ENCODE peak calls at places on chromosomes 1 and 21, in six cellular contexts. Z, M, U, W, B and Q are unnamed samples.
A peak's percentile ranks its signal among the peaks of the same experiment; 100 is the strongest.

GRCh38 chr1:147723691-147724323 is 36.6 kb downstream of the GJA5 start:
- DNase-seq in Z (peak; percentile 79), M (no peak), U (no peak), W (no peak), B (peak; percentile 41), Q (no peak)

GRCh38 chr1:246001142-246001812 is 505.8 kb downstream of the SMYD3 start:
- DNase-seq in Z (no peak), M (no peak), U (no peak), W (no peak), B (no peak), Q (peak; percentile 57)

GRCh38 chr21:28554660-28555475 is 437.8 kb downstream of the LTN1 start:
- DNase-seq in Z (peak; percentile 72), M (no peak), U (no peak), W (no peak), B (no peak), Q (no peak)

GRCh38 chr1:202130275-202130646 is 7.5 kb downstream of the GPR37L1 start:
- DNase-seq in Z (no peak), M (no peak), U (no peak), W (peak; percentile 96), B (peak; percentile 33), Q (no peak)

GRCh38 chr1:76390451-76390850 is 315.9 kb downstream of the ST6GALNAC3 start:
- DNase-seq in Z (no peak), M (no peak), U (peak; percentile 14), W (peak; percentile 11), B (no peak), Q (no peak)

GRCh38 chr1:89698020-89698560 is 65.2 kb downstream of the LRRC8C start:
- DNase-seq in Z (no peak), M (no peak), U (no peak), W (no peak), B (no peak), Q (no peak)

GRCh38 chr1:244865028-244865371 is 657 bp upstream of the HNRNPU start:
- DNase-seq in Z (peak; percentile 59), M (peak; percentile 33), U (peak; percentile 46), W (no peak), B (peak; percentile 20), Q (no peak)

GRCh38 chr1:93708734-93709481 is 27.3 kb upstream of the BCAR3 start:
- DNase-seq in Z (peak; percentile 59), M (peak; percentile 41), U (no peak), W (no peak), B (peak; percentile 38), Q (no peak)

GRCh38 chr21:46425566-46425965 is 33.1 kb upstream of the DIP2A start:
- DNase-seq in Z (no peak), M (peak; percentile 49), U (no peak), W (no peak), B (no peak), Q (no peak)

GRCh38 chr1:228059536-228060457 is 22.7 kb upstream of the ARF1 start:
- DNase-seq in Z (peak; percentile 97), M (peak; percentile 62), U (peak; percentile 82), W (no peak), B (peak; percentile 22), Q (no peak)

GRCh38 chr1:170032531-170033295 is 41.8 kb downstream of the KIFAP3 start:
- DNase-seq in Z (no peak), M (no peak), U (no peak), W (no peak), B (no peak), Q (peak; percentile 71)

GRCh38 chr1:201769966-201770365 is 59.0 kb upstream of the IPO9 start:
- DNase-seq in Z (no peak), M (no peak), U (peak; percentile 65), W (peak; percentile 95), B (no peak), Q (no peak)

GRCh38 chr21:33945652-33946270 is 30.2 kb upstream of the ATP5PO start:
- DNase-seq in Z (no peak), M (no peak), U (no peak), W (no peak), B (no peak), Q (no peak)